ENCODE peak calls at places on chromosomes 4 and X, in ten cellular contexts. D is cardiac muscle cell, S is OCI-LY7, R is heart left ventricle, I is adrenal gland, Q is cardiac fibroblast, L is Caco-2, O is HCT116, E is A673, V is stomach. X is an unnamed sample.

GRCh38 chrX:41010188-41010846 is 74.9 kb upstream of the USP9X start:
- DNase-seq in O (no peak), I (peak), L (no peak), V (peak), E (peak), R (peak), D (peak), Q (peak), S (no peak), X (peak)

GRCh38 chr4:165328708-165329107 is 1.2 kb downstream of the MSMO1 start:
- DNase-seq in I (no peak), L (no peak), E (peak), V (no peak), S (no peak), D (no peak), Q (no peak), R (no peak), O (no peak), X (no peak)

GRCh38 chrX:116240446-116240845 is 69.9 kb downstream of the AGTR2 start:
- DNase-seq in R (no peak), V (no peak), I (no peak), E (no peak), D (no peak), L (no peak), S (no peak), O (no peak), Q (peak), X (no peak)

GRCh38 chr4:56164921-56165320 is 216.2 kb downstream of the CEP135 start:
- DNase-seq in R (no peak), I (no peak), O (no peak), E (no peak), D (no peak), Q (no peak), L (no peak), S (no peak), V (no peak), X (no peak)

GRCh38 chrX:45404206-45404605 is 203.5 kb upstream of the DIPK2B start:
- DNase-seq in Q (no peak), O (no peak), L (no peak), R (no peak), E (no peak), D (no peak), V (no peak), S (no peak), I (no peak), X (no peak)

GRCh38 chrX:48520976-48521352 is 644 bp upstream of the EBP start:
- DNase-seq in S (peak), O (no peak), D (no peak), E (peak), V (no peak), Q (no peak), L (no peak), R (no peak), I (no peak), X (no peak)

GRCh38 chrX:150482537-150483217 is 85.7 kb upstream of the MTM1 start:
- DNase-seq in L (no peak), D (peak), Q (no peak), I (peak), S (no peak), R (no peak), E (peak), O (peak), V (no peak), X (peak)

GRCh38 chr4:138222041-138222440 is 20.1 kb downstream of the SLC7A11 start:
- DNase-seq in R (no peak), V (no peak), E (peak), Q (peak), S (no peak), L (no peak), D (peak), O (no peak), I (no peak), X (no peak)

GRCh38 chr4:38177792-38178665 is 217.8 kb downstream of the PTTG2 start:
- DNase-seq in E (no peak), I (peak), L (no peak), D (peak), R (peak), S (no peak), O (no peak), V (peak), Q (peak), X (no peak)

GRCh38 chr4:19051751-19052296 is 1030.3 kb upstream of the LCORL start:
- DNase-seq in O (no peak), I (no peak), E (peak), R (no peak), D (no peak), Q (no peak), L (peak), S (no peak), V (no peak), X (no peak)

GRCh38 chr4:27141530-27141929 is 280.9 kb downstream of the STIM2 start:
- DNase-seq in V (no peak), E (no peak), O (no peak), S (no peak), Q (no peak), L (no peak), D (no peak), I (no peak), R (no peak), X (no peak)

GRCh38 chrX:77275392-77275791 is 171.8 kb upstream of the FGF16 start:
- DNase-seq in V (no peak), D (no peak), E (no peak), Q (no peak), I (no peak), L (no peak), O (no peak), R (no peak), S (no peak), X (no peak)

DNA sequence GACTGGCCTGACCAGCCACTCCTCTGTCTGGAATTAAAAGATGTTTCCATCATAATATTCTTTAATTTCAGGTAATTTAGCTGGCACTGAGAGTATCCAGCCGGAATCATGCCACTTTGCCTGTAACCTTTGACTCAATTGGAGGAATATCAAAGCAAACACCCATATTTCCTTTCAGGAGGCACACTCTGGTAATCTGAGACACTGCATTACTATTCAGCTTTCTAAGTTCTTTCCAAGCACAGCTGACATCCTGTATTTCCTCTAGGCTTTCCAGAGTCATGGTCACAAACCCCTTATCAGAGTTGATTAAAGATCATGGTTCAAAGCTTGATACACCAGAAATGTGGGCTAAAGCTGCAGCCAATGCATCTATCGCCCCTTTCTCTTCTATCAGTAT is 29.3 kb downstream of the INTS12 start:
- DNase-seq in L (no peak), E (no peak), D (no peak), I (no peak), S (no peak), R (no peak), V (no peak), O (no peak), Q (no peak), X (no peak)
- TF ChIP-seq CTCF in L (no peak), E (no peak), D (no peak), I (no peak), S (no peak), R (no peak), V (no peak), O (no peak), Q (no peak), X (no peak)

GRCh38 chrX:46757052-46757451 is 1.9 kb downstream of the SLC9A7 start:
- DNase-seq in R (no peak), I (no peak), O (no peak), D (no peak), S (no peak), E (no peak), L (no peak), V (no peak), Q (no peak), X (no peak)

GRCh38 chrX:46759645-46759974 is 692 bp upstream of the SLC9A7 start:
- DNase-seq in L (peak), D (peak), Q (no peak), E (peak), I (no peak), O (no peak), S (no peak), V (no peak), R (no peak), X (no peak)

GRCh38 chrX:46757593-46757992 is 1.3 kb downstream of the SLC9A7 start:
- DNase-seq in E (no peak), R (no peak), L (no peak), D (peak), Q (no peak), I (no peak), O (no peak), S (peak), V (no peak), X (no peak)

GRCh38 chrX:46758163-46758955 is 559 bp downstream of the SLC9A7 start:
- DNase-seq in I (peak), S (peak), R (no peak), V (no peak), D (peak), Q (no peak), E (no peak), L (no peak), O (no peak), X (no peak)

GRCh38 chrX:46758956-46759644 is at the start of gene SLC9A7:
- DNase-seq in O (peak), D (peak), E (peak), Q (peak), R (peak), V (peak), I (peak), S (peak), L (peak), X (no peak)
- H3K4me3 ChIP-seq in O (peak), D (peak), E (peak), Q (peak), R (peak), V (peak), I (no peak), S (peak), L (peak), X (peak)

DNA sequence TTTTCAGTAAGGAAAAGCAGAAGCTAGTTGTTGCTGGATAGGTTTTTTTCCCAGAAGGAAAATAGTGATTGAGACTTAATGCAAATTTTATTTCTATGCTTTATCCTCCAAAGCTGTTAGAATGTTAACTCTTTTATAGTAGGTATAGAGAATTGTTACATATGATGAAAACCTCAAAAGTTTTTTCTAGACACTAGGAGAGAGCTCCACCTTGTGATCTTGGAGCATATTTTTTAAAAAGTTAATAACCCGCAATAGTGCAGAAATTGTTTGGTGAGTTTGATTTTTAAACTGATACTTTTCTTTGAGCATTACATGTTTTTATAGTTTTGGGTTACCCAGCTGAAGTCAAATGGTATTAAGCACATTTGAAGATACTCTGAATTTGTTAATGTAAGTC is 56.5 kb downstream of the STAG2 start:
- DNase-seq in V (no peak), S (peak), L (no peak), Q (peak), R (no peak), D (no peak), E (peak), O (no peak), I (no peak), X (no peak)
- TF ChIP-seq CTCF in V (no peak), S (peak), L (no peak), Q (peak), R (no peak), D (peak), E (peak), O (peak), I (no peak), X (peak)

DNA sequence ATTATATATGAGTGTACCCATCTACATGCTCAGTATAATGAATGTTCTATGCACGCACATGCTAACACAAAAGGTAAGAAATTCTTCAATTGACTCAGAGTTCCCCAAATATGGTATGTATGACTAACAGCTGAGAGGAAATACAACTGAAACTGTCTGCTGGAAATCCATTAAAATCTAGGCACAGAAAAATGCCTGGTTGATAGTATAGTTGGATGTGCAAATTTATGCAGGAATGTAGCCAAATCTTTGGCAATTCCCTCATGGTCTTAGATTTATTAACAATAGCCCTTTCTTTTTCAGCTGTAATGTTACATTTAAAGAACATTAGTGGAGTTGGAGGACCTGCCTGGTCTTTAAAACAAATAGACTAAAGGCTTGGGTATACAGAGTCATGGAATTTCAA is 5.5 kb downstream of the CAMK2D start:
- DNase-seq in O (no peak), I (no peak), S (peak), R (no peak), V (no peak), Q (peak), D (peak), E (peak), L (no peak), X (no peak)
- H3K4me3 ChIP-seq in O (no peak), I (no peak), S (peak), R (no peak), V (no peak), Q (no peak), D (no peak), E (no peak), L (no peak), X (no peak)

X was measured in retinal pigment epithelial cell.